ENCODE peak calls at places on chromosome 10, in four cellular contexts. B is HepG2, K is Panc1, E is HCT116. X is an unnamed sample.

GRCh38 chr10:85864866-85865526 is 501.6 kb downstream of the GRID1 start:
- DNase-seq in B (no peak), K (no peak), E (no peak), X (no peak)

GRCh38 chr10:14384096-14384730 is 53.5 kb upstream of the FRMD4A start:
- DNase-seq in B (no peak), K (no peak), E (no peak), X (no peak)

GRCh38 chr10:71521504-71522290 is 125.0 kb downstream of the CDH23 start:
- DNase-seq in B (no peak), K (no peak), E (no peak), X (no peak)

GRCh38 chr10:100510533-100511308 is 8.9 kb downstream of the SEC31B start:
- DNase-seq in B (no peak), K (no peak), E (no peak), X (no peak)

GRCh38 chr10:1130995-1131790 is 75.0 kb downstream of the WDR37 start:
- DNase-seq in B (no peak), K (no peak), E (no peak), X (no peak)

GRCh38 chr10:122241836-122242235 is 29.3 kb upstream of the BTBD16 start:
- DNase-seq in B (no peak), K (no peak), E (no peak), X (no peak)

GRCh38 chr10:78535716-78536218 is 502.1 kb downstream of the RPS24 start:
- DNase-seq in B (no peak), K (no peak), E (no peak), X (no peak)

GRCh38 chr10:36023939-36024338 is 381.8 kb upstream of the FZD8 start:
- DNase-seq in B (peak; percentile 3), K (no peak), E (no peak), X (no peak)

GRCh38 chr10:60663850-60664249 is 114.4 kb upstream of the CDK1 start:
- DNase-seq in B (peak; percentile 6), K (no peak), E (no peak), X (no peak)

GRCh38 chr10:110610308-110610774 is 33.8 kb upstream of the RBM20 start:
- DNase-seq in B (peak; percentile 44), K (no peak), E (peak; percentile 49), X (peak; percentile 67)

GRCh38 chr10:97686301-97686961 is 610 bp downstream of the AVPI1 start:
- DNase-seq in B (no peak), K (no peak), E (no peak), X (no peak)

GRCh38 chr10:79384773-79385391 is 37.6 kb downstream of the PPIF start:
- DNase-seq in B (no peak), K (no peak), E (no peak), X (peak; percentile 6)

GRCh38 chr10:80160361-80161128 is 28.0 kb downstream of the PLAC9 start:
- DNase-seq in B (no peak), K (no peak), E (no peak), X (no peak)

GRCh38 chr10:124065382-124066155 is 27.8 kb downstream of the CHST15 start:
- DNase-seq in B (no peak), K (no peak), E (no peak), X (no peak)

GRCh38 chr10:78404296-78404695 is 370.6 kb downstream of the RPS24 start:
- DNase-seq in B (no peak), K (no peak), E (no peak), X (no peak)

GRCh38 chr10:115125505-115125904 is 32.3 kb downstream of the ATRNL1 start:
- DNase-seq in B (no peak), K (no peak), E (no peak), X (no peak)

GRCh38 chr10:93876391-93876790 is 17.4 kb upstream of the SLC35G1 start:
- DNase-seq in B (no peak), K (no peak), E (no peak), X (no peak)

GRCh38 chr10:536371-536925 is 153.0 kb downstream of the DIP2C start:
- DNase-seq in B (no peak), K (no peak), E (no peak), X (no peak)

GRCh38 chr10:44383749-44384600 is 922 bp downstream of the CXCL12 start:
- DNase-seq in B (no peak), K (no peak), E (no peak), X (no peak)

GRCh38 chr10:125289461-125289860 is 129.1 kb upstream of the CTBP2 start:
- DNase-seq in B (no peak), K (no peak), E (no peak), X (no peak)

GRCh38 chr10:97736403-97736901 is 476 bp upstream of the ZFYVE27 start:
- DNase-seq in B (no peak), K (no peak), E (no peak), X (no peak)

GRCh38 chr10:59997807-59998525 is 91.6 kb upstream of the CCDC6 start:
- DNase-seq in B (no peak), K (no peak), E (no peak), X (no peak)

GRCh38 chr10:43913676-43914235 is 265.1 kb upstream of the ZNF32 start:
- DNase-seq in B (no peak), K (no peak), E (no peak), X (no peak)

GRCh38 chr10:110488124-110488681 is 9.5 kb upstream of the DUSP5 start:
- DNase-seq in B (no peak), K (peak; percentile 36), E (no peak), X (no peak)

GRCh38 chr10:86130737-86131475 is 235.7 kb downstream of the GRID1 start:
- DNase-seq in B (no peak), K (no peak), E (no peak), X (no peak)

GRCh38 chr10:130555411-130555750 is 419.2 kb downstream of the GLRX3 start:
- DNase-seq in B (no peak), K (no peak), E (no peak), X (no peak)

GRCh38 chr10:3217301-3217700 is 44.7 kb upstream of the PITRM1 start:
- DNase-seq in B (no peak), K (no peak), E (no peak), X (no peak)

GRCh38 chr10:64896582-64896981 is 1375.4 kb downstream of the REEP3 start:
- DNase-seq in B (no peak), K (no peak), E (no peak), X (no peak)
- TF ChIP-seq TCF7L2 in B (no peak), K (no peak), E (no peak), X (no peak)

DNA sequence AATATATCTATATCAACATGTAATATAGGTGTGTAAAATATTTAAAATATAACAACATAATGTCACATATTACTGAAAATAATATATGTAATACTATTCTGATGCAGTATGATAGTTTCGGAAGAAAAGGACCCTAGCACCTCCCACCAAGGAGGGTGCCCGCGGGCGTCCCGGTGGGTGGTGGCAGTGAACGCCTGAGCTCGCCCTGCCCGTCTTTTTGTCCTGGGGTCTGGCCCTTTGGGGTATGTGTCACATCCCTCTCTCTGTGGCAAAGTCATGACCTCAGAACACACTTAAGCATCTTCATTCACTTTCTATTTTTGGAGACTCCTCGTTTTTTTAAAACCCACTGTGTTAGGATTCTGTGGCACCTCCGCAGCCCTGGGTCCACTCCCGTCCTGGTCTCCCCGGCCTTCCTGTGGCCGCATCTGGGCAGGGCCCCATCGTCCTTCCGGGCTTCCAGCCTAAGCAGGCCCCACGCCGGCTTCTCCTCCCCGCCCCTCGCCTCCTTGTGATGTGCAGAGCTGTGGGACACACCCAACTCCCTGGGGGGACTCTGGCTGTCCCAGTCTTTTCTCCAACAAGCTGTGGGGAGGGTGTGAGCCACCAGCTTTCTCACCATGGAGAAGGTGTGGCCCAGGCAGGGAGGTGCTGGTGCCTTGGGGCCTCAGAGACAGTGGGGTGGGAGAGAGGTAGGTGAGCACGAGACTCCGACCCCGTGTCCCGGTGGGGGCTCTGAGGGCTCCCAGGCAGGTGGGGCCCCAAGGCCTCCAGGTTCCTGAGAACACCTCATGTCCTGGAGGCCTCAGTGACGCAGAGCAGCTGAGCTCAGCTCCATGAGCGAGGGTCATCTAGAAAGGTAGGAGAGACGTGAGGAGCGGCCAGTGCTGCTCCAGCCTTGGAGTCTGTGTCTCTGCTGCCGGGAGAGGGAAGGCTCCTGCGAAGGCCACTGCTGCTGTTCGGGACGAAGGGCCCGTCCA is 16.5 kb downstream of the PWWP2B start:
- DNase-seq in B (no peak), K (no peak), E (no peak), X (peak; percentile 33)
- TF ChIP-seq TCF7L2 in B (no peak), K (peak; percentile 11), E (no peak), X (no peak)

GRCh38 chr10:24153016-24153415 is 55.9 kb upstream of the KIAA1217 start:
- DNase-seq in B (no peak), K (no peak), E (no peak), X (no peak)

GRCh38 chr10:24157567-24157966 is 51.4 kb upstream of the KIAA1217 start:
- DNase-seq in B (no peak), K (no peak), E (no peak), X (no peak)

GRCh38 chr10:24153537-24153936 is 55.4 kb upstream of the KIAA1217 start:
- DNase-seq in B (no peak), K (no peak), E (no peak), X (no peak)

GRCh38 chr10:24162236-24162635 is 46.7 kb upstream of the KIAA1217 start:
- DNase-seq in B (no peak), K (no peak), E (no peak), X (no peak)

DNA sequence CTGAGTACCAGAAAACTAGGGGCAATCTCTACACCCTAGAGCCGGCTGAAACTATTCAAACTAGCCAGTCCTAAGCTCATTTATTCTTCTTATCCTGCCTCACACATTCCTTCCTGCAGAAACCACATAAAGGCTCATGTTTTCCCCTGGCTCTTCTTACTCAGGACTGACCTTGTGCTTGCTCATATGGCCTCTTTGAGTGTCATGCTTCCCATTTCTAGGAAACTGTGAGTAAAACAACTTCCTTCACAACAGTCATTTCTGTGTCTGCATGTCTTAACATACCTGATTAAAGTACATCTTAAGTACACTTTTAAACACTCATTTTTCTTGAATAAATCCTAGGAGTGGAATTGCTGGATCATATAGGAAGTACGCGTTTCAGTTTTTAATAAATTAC is 52.3 kb upstream of the KIAA1217 start:
- DNase-seq in B (no peak), K (no peak), E (no peak), X (no peak)
- TF ChIP-seq TCF7L2 in B (no peak), K (no peak), E (no peak), X (no peak)

DNA sequence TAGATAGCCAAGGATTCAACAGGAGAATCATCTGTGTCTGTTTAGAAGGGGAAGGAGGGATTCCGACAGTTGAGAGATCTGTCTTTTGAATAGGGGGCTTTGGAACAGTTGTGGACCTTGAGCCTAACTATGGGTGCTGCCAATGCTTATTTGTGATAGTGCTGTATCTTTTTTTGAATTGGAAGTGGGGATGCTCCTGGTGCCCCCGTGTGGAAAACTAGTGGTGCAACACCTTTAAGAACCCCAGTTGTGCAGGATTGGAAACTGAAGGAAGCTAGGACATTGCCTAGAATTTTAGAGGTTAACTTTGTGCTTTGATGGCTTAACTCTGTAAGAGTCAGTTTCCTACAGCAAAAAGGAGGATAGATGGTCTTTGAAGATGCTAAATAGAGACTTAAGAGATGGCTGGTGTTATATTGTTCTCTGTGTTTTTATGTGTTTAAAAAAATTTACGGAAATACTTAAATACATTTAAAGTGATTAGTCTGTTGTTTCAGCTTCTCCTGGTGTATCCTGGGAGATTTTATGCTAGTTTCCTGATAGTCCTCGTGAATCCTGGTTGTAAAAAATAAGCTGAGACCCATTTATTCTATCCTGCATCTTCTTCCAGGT is 69.3 kb downstream of the AP3M1 start:
- DNase-seq in B (peak; percentile 50), K (peak; percentile 57), E (peak; percentile 43), X (peak; percentile 80)
- TF ChIP-seq TCF7L2 in B (no peak), K (no peak), E (no peak), X (no peak)

DNA sequence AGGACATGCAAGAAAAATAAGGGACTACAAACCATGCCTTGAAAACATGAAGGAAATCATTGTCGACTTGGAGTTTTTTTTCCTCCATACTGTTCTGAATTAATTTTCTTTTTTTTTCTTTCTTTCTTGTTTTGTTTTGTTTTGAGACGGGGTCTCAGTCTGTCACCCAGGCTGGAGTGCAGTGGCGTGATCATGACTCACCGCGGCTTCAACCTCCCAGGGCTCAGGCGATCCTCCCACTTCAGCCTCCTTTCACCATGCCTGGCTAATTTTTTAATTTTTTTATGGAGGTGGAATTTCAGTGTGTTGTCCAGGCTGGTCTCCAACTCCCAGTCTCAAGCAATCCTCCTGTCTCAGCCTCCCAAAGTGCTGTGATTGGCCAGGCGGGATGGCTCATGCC is 11.6 kb downstream of the UCMA start:
- DNase-seq in B (no peak), K (no peak), E (no peak), X (no peak)
- TF ChIP-seq TCF7L2 in B (no peak), K (no peak), E (no peak), X (no peak)